ENCODE peak calls at places on chromosome 4, in ten cellular contexts. Z, T, H, B, V, L, W, Y, U and C are unnamed samples.

GRCh38 chr4:89158884-89159503 is 47.7 kb downstream of the TIGD2 start:
- DNase-seq in L (peak; percentile 29), W (no peak), H (peak; percentile 36), Z (no peak), V (peak; percentile 7), B (no peak), Y (peak; percentile 16), U (peak; percentile 69), T (peak; percentile 43), C (peak; percentile 53)

GRCh38 chr4:81595798-81596610 is 124.3 kb upstream of the RASGEF1B start:
- DNase-seq in Y (no peak), B (no peak), L (no peak), V (no peak), H (no peak), Z (no peak), T (no peak), U (no peak), W (no peak), C (no peak)

GRCh38 chr4:5036239-5036638 is 15.0 kb upstream of the STK32B start:
- DNase-seq in W (no peak), B (no peak), Y (no peak), H (peak; percentile 76), L (peak; percentile 37), V (no peak), Z (no peak), T (no peak), U (peak; percentile 31), C (peak; percentile 98)

GRCh38 chr4:105282489-105282888 is 135.8 kb downstream of the TET2 start:
- DNase-seq in Y (no peak), U (no peak), W (no peak), B (no peak), L (no peak), V (no peak), T (no peak), Z (no peak), H (no peak), C (no peak)

GRCh38 chr4:66357316-66357715 is 687.0 kb upstream of the EPHA5 start:
- DNase-seq in Y (no peak), B (no peak), Z (no peak), V (peak; percentile 44), H (peak; percentile 75), T (no peak), L (no peak), U (peak; percentile 67), W (no peak), C (no peak)

GRCh38 chr4:135994360-135994759 is 1537.9 kb downstream of the PCDH18 start:
- DNase-seq in L (no peak), U (no peak), Y (no peak), V (no peak), W (no peak), H (no peak), B (no peak), T (no peak), Z (no peak), C (no peak)

GRCh38 chr4:169152104-169152503 is 118.7 kb downstream of the SH3RF1 start:
- DNase-seq in V (no peak), U (no peak), L (no peak), W (no peak), T (no peak), Y (no peak), H (no peak), B (no peak), Z (no peak), C (no peak)

GRCh38 chr4:158845166-158846041 is 76.6 kb downstream of the FNIP2 start:
- DNase-seq in L (peak; percentile 76), B (no peak), W (no peak), Z (no peak), H (no peak), Y (no peak), T (no peak), V (no peak), U (no peak), C (no peak)

GRCh38 chr4:136920092-136920491 is 612.2 kb downstream of the PCDH18 start:
- DNase-seq in Y (no peak), B (no peak), H (no peak), L (no peak), Z (no peak), U (no peak), V (no peak), W (no peak), T (no peak), C (no peak)

GRCh38 chr4:112910109-112910736 is 139.2 kb upstream of the ANK2 start:
- DNase-seq in T (no peak), W (no peak), B (no peak), U (peak; percentile 56), Z (no peak), H (peak; percentile 68), L (no peak), V (no peak), Y (no peak), C (no peak)

GRCh38 chr4:80202784-80203553 is 5.7 kb downstream of the PRDM8 start:
- DNase-seq in V (no peak), T (no peak), B (no peak), Y (peak; percentile 52), Z (no peak), L (peak; percentile 64), U (peak; percentile 20), H (peak; percentile 54), W (no peak), C (peak; percentile 52)

GRCh38 chr4:23891064-23891421 is 1.2 kb upstream of the PPARGC1A start:
- DNase-seq in V (no peak), Y (no peak), U (no peak), L (no peak), B (no peak), W (no peak), Z (no peak), T (no peak), H (no peak), C (no peak)

GRCh38 chr4:8871417-8872401 is at the start of gene HMX1:
- DNase-seq in V (no peak), W (no peak), T (no peak), L (peak; percentile 76), B (no peak), Z (no peak), U (no peak), Y (no peak), H (no peak), C (no peak)

GRCh38 chr4:84482564-84483563 is 16.2 kb downstream of the NKX6-1 start:
- DNase-seq in B (no peak), L (peak; percentile 86), Z (no peak), U (no peak), T (no peak), Y (no peak), H (no peak), W (no peak), V (no peak), C (no peak)
- H3K4me3 ChIP-seq in B (no peak overlapping the region), L (no peak overlapping the region), Z (peak overlapping the region; percentile 47), U (no peak overlapping the region), T (no peak overlapping the region), Y (no peak overlapping the region), H (peak overlapping the region; percentile 34), W (peak overlapping the region; percentile 56), V (no peak overlapping the region), C (no peak overlapping the region)

DNA sequence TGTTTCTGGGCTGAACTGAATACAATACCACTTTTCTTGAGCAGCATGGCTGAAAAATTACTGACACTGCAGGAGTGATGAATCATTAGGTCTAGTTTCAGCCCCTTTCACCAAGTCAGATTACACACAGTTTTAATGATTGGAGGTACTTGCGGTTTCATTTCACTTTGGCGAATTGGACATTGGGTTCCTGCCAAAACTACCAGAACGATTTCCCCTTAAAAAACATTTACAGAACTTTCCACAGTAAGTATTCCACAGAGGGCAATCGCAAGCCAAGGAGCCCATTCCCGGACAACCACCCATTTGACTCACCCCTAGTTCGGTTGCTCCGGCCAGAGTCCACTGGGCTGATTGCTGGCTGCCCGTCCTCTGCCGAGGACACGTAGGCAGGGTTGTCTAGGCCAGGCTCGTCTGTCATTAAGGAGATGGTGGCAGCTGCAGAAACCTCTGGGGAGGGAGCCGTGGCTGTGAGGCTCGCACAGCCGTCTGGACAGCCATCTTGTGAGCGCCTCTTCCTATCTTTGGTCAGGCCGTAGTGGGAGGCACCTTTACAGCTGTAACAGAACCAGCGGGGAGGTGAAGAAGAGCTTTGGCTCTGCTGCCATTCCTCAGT is 83.5 kb downstream of the LNX1 start:
- DNase-seq in Z (peak; percentile 35), T (no peak), U (peak; percentile 98), Y (no peak), B (no peak), V (no peak), W (peak; percentile 90), H (peak; percentile 98), L (no peak), C (no peak)
- H3K4me3 ChIP-seq in Z (peak overlapping the region; percentile 53), T (no peak overlapping the region), U (peak overlapping the region; percentile 31), Y (no peak overlapping the region), B (no peak overlapping the region), V (no peak overlapping the region), W (peak overlapping the region; percentile 63), H (no peak overlapping the region), L (no peak overlapping the region), C (no peak overlapping the region)

DNA sequence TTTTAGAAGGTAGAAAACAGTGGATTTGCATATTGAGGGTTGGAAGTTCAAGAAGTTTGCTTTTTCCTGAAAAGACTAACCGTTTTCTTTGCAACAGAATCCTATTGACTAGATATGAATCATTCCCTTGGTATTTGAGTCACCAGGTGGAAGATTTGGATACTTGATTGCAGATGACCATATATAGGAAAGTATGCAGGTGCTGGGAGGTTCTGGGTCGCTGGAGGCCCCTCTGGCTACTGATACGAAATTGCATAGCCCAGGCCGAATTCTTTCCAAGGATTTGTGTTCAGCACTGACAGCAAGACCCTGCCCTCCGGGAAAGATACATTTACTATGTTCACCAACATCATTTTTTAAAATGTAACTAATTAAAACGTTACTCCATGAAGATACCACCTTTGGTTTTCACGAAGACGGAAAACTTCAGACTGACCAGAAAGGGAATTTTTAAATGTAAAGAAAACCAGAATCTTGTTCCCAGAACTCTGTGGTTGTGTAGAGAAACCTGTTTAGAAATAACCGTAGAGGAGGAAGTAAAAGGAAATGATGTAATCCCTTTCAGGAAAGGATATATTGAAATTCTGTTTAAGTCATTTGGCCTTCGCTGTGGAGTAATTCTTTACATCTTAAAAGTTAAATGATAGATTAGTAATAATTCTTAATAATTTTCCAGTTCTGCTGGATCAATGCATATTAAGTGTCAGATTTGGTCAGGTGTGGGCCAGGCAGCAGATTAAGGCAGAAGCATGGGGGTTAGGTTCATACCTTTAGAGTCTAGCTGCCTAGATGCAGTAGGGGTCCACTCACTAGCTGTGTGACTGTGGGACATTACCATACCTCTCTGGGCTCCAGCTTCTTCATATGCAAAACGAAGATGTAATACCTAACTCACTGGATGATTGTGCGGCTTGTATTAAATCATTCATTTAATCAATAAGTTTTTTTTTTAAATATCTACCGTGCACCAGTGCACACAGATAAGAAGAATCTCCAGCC is 1.1 kb downstream of the ANXA3 start:
- DNase-seq in T (peak; percentile 88), W (no peak), Y (no peak), B (no peak), V (no peak), L (peak; percentile 99), H (peak; percentile 78), U (peak; percentile 43), Z (no peak), C (no peak)
- H3K4me3 ChIP-seq in T (peak overlapping the region; percentile 71), W (peak overlapping the region; percentile 83), Y (no peak overlapping the region), B (peak overlapping the region; percentile 32), V (no peak overlapping the region), L (no peak overlapping the region), H (no peak overlapping the region), U (peak overlapping the region; percentile 47), Z (peak overlapping the region; percentile 76), C (no peak overlapping the region)

DNA sequence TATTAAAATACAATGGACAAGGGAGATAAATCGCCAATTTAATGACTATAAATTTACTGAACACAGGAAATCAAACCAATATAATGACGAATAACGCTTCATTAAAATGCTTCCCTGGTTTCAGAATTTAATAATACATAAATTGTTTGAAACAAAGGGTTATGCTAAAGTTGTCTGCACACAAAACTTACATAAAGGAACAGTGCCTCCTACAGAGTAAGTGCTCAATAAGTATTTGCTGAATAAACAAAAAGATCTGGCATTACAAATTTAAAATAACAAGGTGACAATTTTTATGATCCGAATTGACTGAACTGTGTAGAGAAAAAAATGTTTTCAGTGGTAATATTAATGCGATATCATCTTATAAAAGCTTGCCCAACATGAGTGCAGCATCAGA is 69.6 kb downstream of the NOCT start:
- DNase-seq in U (peak; percentile 46), V (no peak), H (peak; percentile 16), W (no peak), L (no peak), Z (no peak), Y (no peak), B (no peak), T (no peak), C (peak; percentile 39)
- H3K4me3 ChIP-seq in U (no peak overlapping the region), V (peak overlapping the region; percentile 73), H (peak overlapping the region; percentile 74), W (no peak overlapping the region), L (no peak overlapping the region), Z (peak overlapping the region; percentile 92), Y (peak overlapping the region; percentile 96), B (no peak overlapping the region), T (peak overlapping the region; percentile 75), C (peak overlapping the region; percentile 97)